ENCODE peak calls at places on chromosomes 7 and 10, in four cellular contexts. B is GM12892, Q is K562, Y is H1. I is an unnamed sample.

GRCh38 chr10:127024655-127025054 is 119.4 kb downstream of the DOCK1 start:
- DNase-seq in B (no peak), Q (no peak), Y (no peak), I (no peak)

GRCh38 chr10:33336606-33337334 is 2.3 kb upstream of the NRP1 start:
- DNase-seq in B (peak), Q (no peak), Y (no peak), I (no peak)

GRCh38 chr7:47271749-47272148 is 310.2 kb downstream of the TNS3 start:
- DNase-seq in B (no peak), Q (no peak), Y (no peak), I (no peak)

GRCh38 chr7:18384491-18385143 is 110.9 kb upstream of the HDAC9 start:
- DNase-seq in B (no peak), Q (no peak), Y (no peak), I (no peak)

GRCh38 chr7:40470111-40470736 is 335.4 kb downstream of the SUGCT start:
- DNase-seq in B (no peak), Q (no peak), Y (no peak), I (no peak)

GRCh38 chr7:102451371-102452054 is 13.2 kb downstream of the ALKBH4 start:
- DNase-seq in B (no peak), Q (peak), Y (no peak), I (no peak)

GRCh38 chr10:131269776-131270460 is 41.6 kb downstream of the TCERG1L start:
- DNase-seq in B (no peak), Q (no peak), Y (no peak), I (no peak)

GRCh38 chr7:57412168-57412567 is 37.8 kb upstream of the ZNF716 start:
- DNase-seq in B (no peak), Q (no peak), Y (no peak), I (no peak)

GRCh38 chr7:70436815-70437350 is 695.1 kb upstream of the GALNT17 start:
- DNase-seq in B (no peak), Q (no peak), Y (no peak), I (no peak)

GRCh38 chr10:94358480-94358879 is 4.3 kb downstream of the NOC3L start:
- DNase-seq in B (no peak), Q (no peak), Y (peak), I (no peak)

GRCh38 chr10:70804424-70804814 is 11.3 kb upstream of the SGPL1 start:
- DNase-seq in B (no peak), Q (no peak), Y (no peak), I (no peak)

GRCh38 chr10:62726142-62726541 is 78.4 kb upstream of the ADO start:
- DNase-seq in B (peak), Q (no peak), Y (no peak), I (no peak)

GRCh38 chr7:17915796-17916195 is 24.5 kb downstream of the SNX13 start:
- DNase-seq in B (no peak), Q (no peak), Y (no peak), I (no peak)

GRCh38 chr10:71270301-71270777 is 48.7 kb upstream of the SLC29A3 start:
- DNase-seq in B (peak), Q (peak), Y (peak), I (no peak)

GRCh38 chr10:132164801-132165278 is 21.9 kb upstream of the DPYSL4 start:
- DNase-seq in B (no peak), Q (peak), Y (no peak), I (no peak)

GRCh38 chr10:119337796-119338432 is 130.5 kb downstream of the GRK5 start:
- DNase-seq in B (no peak), Q (no peak), Y (no peak), I (no peak)

GRCh38 chr7:110921478-110922210 is 169.3 kb upstream of the LRRN3 start:
- DNase-seq in B (no peak), Q (no peak), Y (no peak), I (no peak)

DNA sequence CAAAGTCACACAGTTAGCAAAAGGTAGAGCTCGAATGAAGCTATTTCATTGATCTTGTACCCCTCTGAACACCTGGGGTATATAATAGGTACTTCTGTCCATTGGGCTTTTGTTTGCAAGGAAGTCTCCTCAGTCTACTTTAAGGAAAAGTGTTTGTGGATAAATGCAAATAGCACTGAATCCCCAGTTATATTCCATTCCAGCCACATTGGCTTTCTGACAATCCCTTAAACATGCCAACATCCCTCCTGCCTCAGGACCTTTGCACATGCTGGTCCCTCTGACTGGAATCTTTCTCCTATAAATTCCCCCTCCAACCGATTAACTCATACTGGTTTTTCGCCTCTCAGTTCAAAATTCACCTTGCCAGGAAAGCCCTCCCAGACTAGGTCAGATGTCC is 17.1 kb downstream of the DUSP5 start:
- DNase-seq in B (no peak), Q (no peak), Y (no peak), I (no peak)
- TF ChIP-seq POLR2AphosphoS5 in B (no peak), Q (no peak), Y (no peak), I (no peak)

DNA sequence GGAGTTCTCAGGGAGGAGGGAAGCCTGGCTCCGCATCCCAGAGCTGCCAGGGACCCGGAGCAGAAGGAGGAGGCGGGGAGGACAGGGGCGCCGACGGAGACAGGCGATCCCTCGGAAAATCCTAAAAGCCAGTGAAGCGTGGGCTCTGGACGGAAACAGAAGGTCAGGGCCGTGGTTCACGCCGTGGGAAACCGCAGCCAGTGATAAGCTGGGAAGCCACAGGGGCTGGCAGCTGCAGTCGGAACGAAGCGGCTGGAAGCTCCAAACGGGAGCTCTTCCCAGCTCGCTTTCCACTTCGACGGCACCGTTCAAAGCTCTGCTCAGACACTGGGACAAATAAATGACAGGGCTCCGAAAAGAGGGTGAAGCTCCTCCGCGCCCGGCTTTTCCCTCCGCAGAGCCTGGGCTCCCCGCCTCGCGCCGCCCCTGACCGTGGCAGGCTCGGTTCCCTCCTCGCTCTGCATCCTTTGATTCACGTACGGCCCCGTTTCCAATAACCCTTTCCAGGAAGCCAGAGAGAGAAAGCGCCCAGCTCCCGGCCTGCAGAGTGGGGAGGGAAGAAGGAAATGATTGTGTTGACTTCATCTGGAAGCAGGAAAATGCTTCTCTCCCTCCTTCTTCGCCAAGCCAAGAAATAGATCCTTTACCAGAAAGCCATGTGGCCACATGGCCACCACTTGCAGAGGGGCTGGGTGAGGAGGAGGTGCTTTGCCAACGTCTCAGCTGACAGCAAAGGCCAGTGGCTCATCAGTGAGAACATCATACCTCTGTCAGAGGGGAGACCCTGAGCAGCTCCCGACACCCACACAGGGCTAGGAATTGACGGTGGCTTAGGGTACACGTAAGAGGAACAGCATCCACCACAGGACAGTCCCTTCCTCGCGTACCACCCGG is 57.4 kb downstream of the ADRB1 start:
- DNase-seq in B (no peak), Q (no peak), Y (no peak), I (no peak)
- TF ChIP-seq POLR2AphosphoS5 in B (no peak), Q (no peak), Y (no peak), I (no peak)

DNA sequence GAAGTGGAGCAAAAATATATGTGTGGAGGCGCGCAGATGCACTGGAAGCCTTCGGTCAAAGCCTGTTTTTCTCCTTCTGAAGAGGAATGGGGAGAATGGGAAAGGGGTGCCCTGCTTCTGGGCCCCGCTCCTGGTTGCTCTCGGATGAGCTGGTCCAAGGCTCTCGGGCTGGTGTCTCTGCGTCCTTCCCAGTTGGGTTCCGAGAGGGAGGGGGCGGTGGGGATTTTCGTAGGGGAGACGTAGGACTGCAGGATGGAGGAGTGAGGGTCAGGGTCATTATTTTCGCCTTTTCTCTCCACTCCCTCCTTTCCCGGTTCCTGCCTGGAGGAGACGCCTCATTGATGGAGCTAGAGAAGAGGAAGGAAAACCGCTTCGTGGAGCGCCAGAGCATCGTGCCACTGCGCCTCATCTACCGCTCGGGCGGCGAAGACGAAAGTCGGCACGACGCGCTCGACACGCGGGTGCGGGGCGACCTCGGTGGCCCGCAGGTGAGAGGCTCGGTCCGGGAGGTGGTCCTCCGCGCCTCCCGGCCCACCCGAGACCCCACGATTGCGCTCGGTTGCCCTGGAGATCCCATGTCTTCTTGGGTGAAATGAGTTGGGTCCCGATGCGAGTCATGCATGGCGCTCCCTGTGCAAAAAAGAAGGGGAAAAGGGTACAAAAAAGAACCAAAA is 785 bp downstream of the ADAM22 start:
- DNase-seq in B (peak), Q (no peak), Y (no peak), I (no peak)
- TF ChIP-seq POLR2AphosphoS5 in B (no peak), Q (no peak), Y (no peak), I (no peak)

DNA sequence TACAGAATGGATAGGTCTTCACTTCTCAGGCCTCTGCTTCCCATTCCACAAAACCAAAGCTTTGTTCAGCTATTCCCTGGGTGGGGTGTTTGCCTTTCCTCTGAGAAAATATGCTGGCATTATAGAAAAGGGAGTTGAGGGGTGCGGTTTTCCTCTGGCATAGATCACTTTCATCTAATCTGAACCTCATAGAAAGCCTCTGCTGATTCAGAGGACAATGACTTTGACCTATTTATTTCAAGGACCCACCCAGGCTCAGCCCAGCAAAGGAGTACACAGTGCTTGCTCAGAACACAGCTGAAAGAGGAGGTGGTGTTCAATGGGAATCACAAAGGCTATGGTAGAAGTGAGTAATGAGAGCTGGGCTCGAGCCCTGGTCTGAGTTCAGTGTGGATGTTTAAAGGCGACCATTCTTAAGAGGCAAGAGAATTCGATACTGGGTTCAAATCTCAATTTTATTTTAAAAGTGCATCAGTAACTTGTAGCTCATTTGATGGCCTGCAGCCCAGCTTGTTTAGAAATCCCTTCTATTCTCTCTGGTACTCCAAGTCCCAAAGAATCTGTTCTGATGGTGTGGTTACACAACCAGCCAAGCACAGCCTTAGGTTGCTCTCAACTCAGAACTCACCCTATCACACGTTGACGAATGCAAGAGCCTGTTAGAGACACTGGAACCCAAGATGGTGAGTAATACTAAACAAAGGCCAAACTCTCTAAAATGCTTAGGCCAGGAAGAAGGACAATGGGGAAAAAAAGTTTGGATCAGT is 1012.8 kb downstream of the LRMDA start:
- DNase-seq in B (no peak), Q (no peak), Y (no peak), I (no peak)
- TF ChIP-seq POLR2AphosphoS5 in B (no peak), Q (no peak), Y (no peak), I (no peak)

DNA sequence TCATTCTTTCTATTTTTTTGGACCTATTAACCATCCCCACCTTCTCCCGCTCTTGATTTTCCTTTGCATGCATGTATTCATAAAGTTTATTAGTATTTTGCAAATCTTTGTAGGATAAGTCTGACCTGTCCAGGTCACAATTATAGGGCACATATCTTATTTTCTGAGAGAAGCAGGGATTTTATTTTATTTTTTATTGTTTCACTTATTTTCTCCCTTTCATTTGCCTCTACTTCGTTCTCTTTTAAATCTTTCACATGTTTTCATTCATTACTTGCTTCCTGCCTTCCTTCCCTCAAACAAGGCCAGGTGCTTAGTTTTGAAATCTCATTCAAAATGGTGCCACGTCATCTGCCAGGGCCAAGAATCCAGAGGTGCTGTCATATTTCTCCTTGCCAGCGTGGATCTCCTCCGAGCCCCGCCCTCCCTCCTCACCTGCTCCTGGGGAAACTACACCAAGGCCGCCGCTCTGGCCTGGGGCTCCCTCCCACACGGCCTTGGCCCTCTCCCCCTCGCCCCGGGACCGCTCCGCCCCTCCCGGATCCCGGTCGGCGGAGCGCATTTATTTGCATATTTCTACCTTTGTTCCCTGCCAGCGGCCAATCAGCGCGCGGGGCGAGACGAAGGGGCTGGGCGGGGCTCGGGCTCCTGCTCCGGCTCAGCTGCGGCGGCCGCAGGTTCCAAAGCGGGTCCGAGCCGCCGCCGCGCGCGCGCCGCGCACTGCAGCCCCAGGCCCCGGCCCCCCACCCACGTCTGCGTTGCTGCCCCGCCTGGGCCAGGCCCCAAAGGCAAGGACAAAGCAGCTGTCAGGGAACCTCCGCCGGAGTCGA is at the start of gene TSPAN13:
- DNase-seq in B (no peak), Q (peak), Y (peak), I (no peak)
- TF ChIP-seq POLR2AphosphoS5 in B (no peak), Q (peak), Y (no peak), I (no peak)

GRCh38 chr7:150799156-150799555 is 1.0 kb downstream of the TMEM176B start:
- DNase-seq in B (no peak), Q (no peak), Y (no peak), I (no peak)

GRCh38 chr7:150800576-150801241 is at the start of gene TMEM176A:
- DNase-seq in B (peak), Q (no peak), Y (no peak), I (no peak)

GRCh38 chr7:150801242-150801945 is 825 bp downstream of the TMEM176A start:
- DNase-seq in B (no peak), Q (no peak), Y (no peak), I (no peak)

GRCh38 chr7:150801946-150802771 is 1.6 kb downstream of the TMEM176A start:
- DNase-seq in B (no peak), Q (no peak), Y (no peak), I (no peak)

DNA sequence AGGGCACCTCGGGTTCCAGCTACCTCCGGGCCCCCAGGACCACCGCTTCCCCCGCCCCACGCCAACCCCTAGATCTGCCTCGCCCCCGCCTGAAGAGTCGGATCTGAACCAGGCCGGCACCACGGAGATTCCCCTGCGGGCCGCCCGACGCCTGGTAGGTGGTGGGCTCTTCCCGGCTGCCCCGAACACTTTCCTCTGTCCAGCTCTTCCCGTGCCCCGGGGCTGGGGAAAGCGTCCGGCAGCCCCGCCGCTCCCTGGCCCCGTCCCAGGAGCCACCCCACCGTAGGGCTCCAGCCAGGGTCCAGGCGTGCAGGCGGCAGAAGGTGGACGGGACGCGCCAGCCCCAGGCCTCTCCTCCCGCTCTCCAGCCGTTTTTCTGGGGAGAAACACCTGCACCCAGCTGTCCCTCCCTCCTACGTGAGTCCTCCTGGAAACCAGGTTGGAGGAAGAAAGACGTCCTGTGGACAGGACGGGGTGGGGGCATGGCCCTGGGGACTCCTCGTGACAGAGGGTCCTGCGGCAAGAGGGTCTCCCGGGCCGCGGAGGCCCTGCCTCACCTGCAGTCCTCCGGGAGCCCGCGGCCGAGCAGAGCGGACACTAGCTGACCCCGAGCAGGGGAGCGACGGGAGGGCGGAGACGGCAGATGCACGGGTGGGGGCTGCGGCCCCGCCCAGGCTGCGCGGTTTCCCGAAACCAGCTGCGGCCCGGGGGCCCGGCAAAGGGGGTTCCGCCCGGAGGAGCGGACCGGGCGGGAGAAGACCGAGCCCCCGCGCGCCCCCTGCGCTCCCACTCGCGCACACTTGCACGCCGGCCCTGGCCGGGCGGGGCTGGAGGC is at the start of gene TMEM176B:
- DNase-seq in B (peak), Q (no peak), Y (no peak), I (no peak)
- TF ChIP-seq POLR2AphosphoS5 in B (no peak), Q (no peak), Y (no peak), I (no peak)

DNA sequence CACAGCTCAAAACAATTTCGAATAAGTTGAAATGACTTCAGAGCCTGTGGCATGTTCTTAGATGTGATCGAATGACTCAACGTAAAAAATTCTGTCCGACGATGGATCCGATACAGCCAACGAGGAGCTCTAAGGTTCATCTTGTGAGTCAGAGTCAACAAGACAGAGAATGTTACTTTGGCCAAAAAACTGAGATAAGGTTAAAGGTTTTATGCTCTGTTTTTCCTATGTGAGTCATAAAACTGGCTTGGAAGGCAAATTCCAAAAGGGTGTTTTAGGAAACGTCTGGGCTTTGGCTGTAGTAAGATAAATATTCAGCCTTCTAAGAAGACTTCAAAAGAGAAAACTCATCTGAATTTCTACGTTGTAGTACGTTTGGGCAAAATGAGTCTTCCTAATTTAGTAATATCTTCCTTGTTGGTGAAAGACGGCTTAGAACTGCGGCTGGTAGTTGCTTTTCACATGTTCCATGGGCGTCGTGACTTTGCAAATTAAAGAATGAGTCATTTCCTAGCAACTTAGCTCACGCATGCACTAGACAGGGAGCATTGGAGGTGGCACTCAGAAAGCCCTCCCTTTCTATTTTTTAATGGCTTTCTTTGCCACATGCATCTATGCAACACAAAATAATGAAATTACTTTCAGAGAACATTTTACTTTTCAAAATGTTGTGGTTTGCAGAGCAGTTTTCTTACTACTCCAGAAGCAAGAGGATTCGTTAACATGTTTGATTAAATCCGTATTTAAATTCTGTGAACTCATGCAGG is 28.2 kb downstream of the PFKP start:
- DNase-seq in B (peak), Q (peak), Y (no peak), I (peak)
- TF ChIP-seq POLR2AphosphoS5 in B (no peak), Q (peak), Y (no peak), I (no peak)

GRCh38 chr10:128103229-128103714 is 23.0 kb downstream of the MKI67 start:
- DNase-seq in B (no peak), Q (no peak), Y (no peak), I (no peak)

GRCh38 chr10:128098631-128099030 is 27.6 kb downstream of the MKI67 start:
- DNase-seq in B (no peak), Q (no peak), Y (no peak), I (no peak)

GRCh38 chr10:128105383-128105782 is 20.8 kb downstream of the MKI67 start:
- DNase-seq in B (no peak), Q (no peak), Y (no peak), I (no peak)

GRCh38 chr10:128099901-128100300 is 26.3 kb downstream of the MKI67 start:
- DNase-seq in B (no peak), Q (no peak), Y (no peak), I (no peak)

GRCh38 chr10:128102480-128103228 is 23.6 kb downstream of the MKI67 start:
- DNase-seq in B (no peak), Q (no peak), Y (no peak), I (no peak)
- TF ChIP-seq POLR2AphosphoS5 in B (no peak), Q (no peak), Y (no peak), I (no peak)

I was measured in SK-N-MC.